ENCODE peak calls at places on chromosomes 4 and X, in four cellular contexts. One of them, this sample, is unnamed.
A peak's percentile ranks its signal among the peaks of the same experiment; 100 is the strongest.

GRCh38 chrX:153514259-153514658 is 3.2 kb upstream of the ATP2B3 start:
- DNase-seq in K562: no peak
- DNase-seq in GM12878: no peak
- DNase-seq in HepG2: no peak
- DNase-seq in this sample: no peak

GRCh38 chr4:101689220-101689619 is 101.3 kb upstream of the BANK1 start:
- DNase-seq in K562: no peak
- DNase-seq in GM12878: no peak
- DNase-seq in HepG2: peak; percentile 17
- DNase-seq in this sample: no peak

GRCh38 chr4:156734965-156735895 is 236.4 kb downstream of the PDGFC start:
- DNase-seq in K562: no peak
- DNase-seq in GM12878: no peak
- DNase-seq in HepG2: no peak
- DNase-seq in this sample: no peak

GRCh38 chr4:106312377-106312776 is 3.6 kb downstream of the TBCK start:
- DNase-seq in K562: no peak
- DNase-seq in GM12878: no peak
- DNase-seq in HepG2: no peak
- DNase-seq in this sample: no peak

GRCh38 chrX:109818921-109819320 is 85.9 kb upstream of the ACSL4 start:
- DNase-seq in K562: no peak
- DNase-seq in GM12878: no peak
- DNase-seq in HepG2: no peak
- DNase-seq in this sample: no peak

GRCh38 chr4:15781427-15782095 is 3.4 kb downstream of the CD38 start:
- DNase-seq in K562: no peak
- DNase-seq in GM12878: peak; percentile 68
- DNase-seq in HepG2: no peak
- DNase-seq in this sample: no peak

GRCh38 chrX:139931646-139932076 is 1.2 kb downstream of the ATP11C start:
- DNase-seq in K562: no peak
- DNase-seq in GM12878: no peak
- DNase-seq in HepG2: no peak
- DNase-seq in this sample: peak; percentile 41

GRCh38 chr4:115374621-115375020 is 261.2 kb upstream of the NDST4 start:
- DNase-seq in K562: no peak
- DNase-seq in GM12878: no peak
- DNase-seq in HepG2: no peak
- DNase-seq in this sample: no peak

GRCh38 chr4:144509088-144509854 is 136.7 kb upstream of the HHIP start:
- DNase-seq in K562: no peak
- DNase-seq in GM12878: no peak
- DNase-seq in HepG2: no peak
- DNase-seq in this sample: peak; percentile 1

GRCh38 chr4:85084371-85085170 is 118.1 kb upstream of the WDFY3 start:
- DNase-seq in K562: peak; percentile 69
- DNase-seq in GM12878: no peak
- DNase-seq in HepG2: peak; percentile 60
- DNase-seq in this sample: peak; percentile 20

GRCh38 chr4:139085141-139085540 is 69.6 kb downstream of the NOCT start:
- DNase-seq in K562: peak; percentile 16
- DNase-seq in GM12878: no peak
- DNase-seq in HepG2: peak; percentile 11
- DNase-seq in this sample: no peak

GRCh38 chr4:112245383-112245782 is 13.8 kb downstream of the AP1AR start:
- DNase-seq in K562: no peak
- DNase-seq in GM12878: no peak
- DNase-seq in HepG2: no peak
- DNase-seq in this sample: no peak

GRCh38 chr4:76250962-76251361 is 559 bp upstream of the FAM47E start:
- DNase-seq in K562: no peak
- DNase-seq in GM12878: no peak
- DNase-seq in HepG2: no peak
- DNase-seq in this sample: peak; percentile 21

GRCh38 chrX:151871244-151871643 is 41.4 kb upstream of the MAGEA4 start:
- DNase-seq in K562: no peak
- DNase-seq in GM12878: no peak
- DNase-seq in HepG2: peak; percentile 0
- DNase-seq in this sample: no peak

GRCh38 chr4:40507977-40508376 is 121.7 kb downstream of the RBM47 start:
- DNase-seq in K562: no peak
- DNase-seq in GM12878: no peak
- DNase-seq in HepG2: no peak
- DNase-seq in this sample: peak; percentile 14

GRCh38 chrX:131783555-131784338 is 239.4 kb upstream of the STK26 start:
- DNase-seq in K562: no peak
- DNase-seq in GM12878: peak; percentile 90
- DNase-seq in HepG2: no peak
- DNase-seq in this sample: no peak

GRCh38 chr4:72314869-72315268 is 254.2 kb downstream of the ADAMTS3 start:
- DNase-seq in K562: no peak
- DNase-seq in GM12878: no peak
- DNase-seq in HepG2: no peak
- DNase-seq in this sample: no peak

GRCh38 chr4:1777822-1778641 is 15.1 kb upstream of the FGFR3 start:
- DNase-seq in K562: peak; percentile 81
- DNase-seq in GM12878: no peak
- DNase-seq in HepG2: peak; percentile 81
- DNase-seq in this sample: no peak

GRCh38 chrX:77917294-77917933 is 6.9 kb downstream of the ATP7A start:
- DNase-seq in K562: no peak
- DNase-seq in GM12878: no peak
- DNase-seq in HepG2: no peak
- DNase-seq in this sample: no peak

DNA sequence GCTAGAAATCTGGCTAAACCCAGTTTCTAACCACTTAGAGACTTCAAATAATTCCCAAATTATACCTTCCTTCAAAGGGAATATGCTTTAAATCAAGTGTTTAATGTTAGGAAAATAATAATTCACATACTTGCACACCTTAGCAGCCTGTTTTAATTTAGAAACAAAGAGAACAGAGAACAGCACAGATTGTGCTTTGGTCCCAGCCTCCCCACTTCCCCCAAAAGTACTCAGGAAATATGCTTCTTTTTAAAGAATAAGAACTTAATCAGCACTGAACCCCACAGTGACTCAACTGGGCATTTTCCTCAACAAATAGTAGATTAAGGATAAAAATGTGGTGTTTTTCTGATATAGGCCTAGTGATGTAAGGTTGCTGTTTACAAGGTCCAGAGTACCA is 295.8 kb downstream of the GBA3 start:
- DNase-seq in K562: no peak
- DNase-seq in GM12878: no peak
- DNase-seq in HepG2: no peak
- DNase-seq in this sample: no peak
- TF ChIP-seq NFIC in K562: no peak
- TF ChIP-seq NFIC in GM12878: no peak
- TF ChIP-seq NFIC in HepG2: no peak
- TF ChIP-seq NFIC in this sample: no peak

DNA sequence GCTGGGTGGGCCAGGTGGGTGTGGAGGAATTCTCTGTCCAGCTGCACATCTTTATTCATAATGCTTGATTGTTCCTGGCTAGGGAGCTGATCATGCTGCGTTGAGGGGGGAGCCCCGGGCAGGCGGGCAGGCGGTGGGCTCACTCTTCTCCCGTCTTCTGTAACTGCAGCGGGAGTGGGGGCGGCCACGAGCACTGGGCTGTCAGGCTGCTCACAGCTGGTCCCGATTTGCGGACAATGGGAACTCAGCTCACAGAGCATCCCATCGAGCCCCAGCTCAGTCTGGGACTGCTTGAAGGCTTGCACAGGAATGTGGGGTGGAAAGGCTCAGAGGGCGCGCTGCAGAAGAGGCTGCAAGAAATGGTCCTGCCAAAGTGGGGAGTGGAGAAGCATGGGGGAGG is 63.8 kb downstream of the EFNB1 start:
- DNase-seq in K562: no peak
- DNase-seq in GM12878: no peak
- DNase-seq in HepG2: no peak
- DNase-seq in this sample: no peak
- TF ChIP-seq MXI1 in K562: no peak
- TF ChIP-seq MXI1 in GM12878: no peak
- TF ChIP-seq MXI1 in HepG2: no peak
- TF ChIP-seq MXI1 in this sample: no peak

DNA sequence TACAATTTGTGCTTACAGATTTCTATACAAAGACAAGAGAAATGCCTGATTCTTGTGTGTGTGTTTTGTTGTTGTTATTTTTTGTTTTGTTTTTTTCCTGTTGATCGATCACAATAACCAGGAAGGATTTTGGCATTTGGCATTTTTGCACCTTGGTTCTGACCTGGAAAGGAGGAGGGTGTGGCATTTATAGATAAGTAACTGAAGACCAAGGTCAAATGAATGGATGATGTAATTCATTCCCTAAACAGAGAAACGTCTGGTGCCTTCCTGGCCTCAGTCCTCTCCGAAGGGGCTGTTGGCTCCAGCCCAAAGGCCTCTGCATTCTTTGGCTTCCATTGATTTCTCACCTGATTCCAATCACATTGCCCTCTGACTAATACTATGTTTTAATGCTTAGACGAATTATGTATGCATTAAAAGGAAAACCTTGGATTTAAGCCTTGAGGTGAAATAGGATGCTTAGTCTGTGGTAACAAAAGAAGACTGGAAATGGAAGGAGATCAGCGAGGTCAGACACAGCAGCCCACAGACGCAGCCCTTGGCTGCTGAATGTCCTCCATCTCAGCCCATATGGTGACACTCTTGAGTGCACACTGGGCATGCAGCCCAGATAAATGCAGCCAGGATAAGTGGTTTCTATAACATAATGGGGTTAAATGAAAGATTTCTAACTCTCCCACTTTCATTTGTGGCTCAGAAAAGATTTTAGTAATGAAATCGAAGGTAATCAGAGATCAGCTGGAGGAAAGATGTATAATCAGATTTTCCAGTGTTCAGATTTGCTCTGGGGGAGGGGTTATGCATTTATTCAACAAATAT is 60.5 kb upstream of the TRIM2 start:
- DNase-seq in K562: peak; percentile 17
- DNase-seq in GM12878: no peak
- DNase-seq in HepG2: no peak
- DNase-seq in this sample: peak; percentile 82
- TF ChIP-seq NFIC in K562: peak; percentile 55
- TF ChIP-seq NFIC in GM12878: no peak
- TF ChIP-seq NFIC in HepG2: no peak
- TF ChIP-seq NFIC in this sample: peak; percentile 88

GRCh38 chr4:8409271-8410065 is 31.1 kb downstream of the ACOX3 start:
- DNase-seq in K562: peak; percentile 82
- DNase-seq in GM12878: no peak
- DNase-seq in HepG2: no peak
- DNase-seq in this sample: peak; percentile 52
- TF ChIP-seq MXI1 in K562: no peak
- TF ChIP-seq MXI1 in GM12878: no peak
- TF ChIP-seq MXI1 in HepG2: no peak
- TF ChIP-seq MXI1 in this sample: no peak

GRCh38 chr4:8235224-8235623 is 34.3 kb upstream of the HTRA3 start:
- DNase-seq in K562: no peak
- DNase-seq in GM12878: no peak
- DNase-seq in HepG2: no peak
- DNase-seq in this sample: no peak

GRCh38 chr4:8235686-8236085 is 33.9 kb upstream of the HTRA3 start:
- DNase-seq in K562: no peak
- DNase-seq in GM12878: no peak
- DNase-seq in HepG2: no peak
- DNase-seq in this sample: no peak

GRCh38 chr4:8231551-8232049 is 32.5 kb downstream of the SH3TC1 start:
- DNase-seq in K562: no peak
- DNase-seq in GM12878: no peak
- DNase-seq in HepG2: no peak
- DNase-seq in this sample: no peak

GRCh38 chr4:8232748-8233147 is 33.7 kb downstream of the SH3TC1 start:
- DNase-seq in K562: no peak
- DNase-seq in GM12878: no peak
- DNase-seq in HepG2: no peak
- DNase-seq in this sample: no peak

DNA sequence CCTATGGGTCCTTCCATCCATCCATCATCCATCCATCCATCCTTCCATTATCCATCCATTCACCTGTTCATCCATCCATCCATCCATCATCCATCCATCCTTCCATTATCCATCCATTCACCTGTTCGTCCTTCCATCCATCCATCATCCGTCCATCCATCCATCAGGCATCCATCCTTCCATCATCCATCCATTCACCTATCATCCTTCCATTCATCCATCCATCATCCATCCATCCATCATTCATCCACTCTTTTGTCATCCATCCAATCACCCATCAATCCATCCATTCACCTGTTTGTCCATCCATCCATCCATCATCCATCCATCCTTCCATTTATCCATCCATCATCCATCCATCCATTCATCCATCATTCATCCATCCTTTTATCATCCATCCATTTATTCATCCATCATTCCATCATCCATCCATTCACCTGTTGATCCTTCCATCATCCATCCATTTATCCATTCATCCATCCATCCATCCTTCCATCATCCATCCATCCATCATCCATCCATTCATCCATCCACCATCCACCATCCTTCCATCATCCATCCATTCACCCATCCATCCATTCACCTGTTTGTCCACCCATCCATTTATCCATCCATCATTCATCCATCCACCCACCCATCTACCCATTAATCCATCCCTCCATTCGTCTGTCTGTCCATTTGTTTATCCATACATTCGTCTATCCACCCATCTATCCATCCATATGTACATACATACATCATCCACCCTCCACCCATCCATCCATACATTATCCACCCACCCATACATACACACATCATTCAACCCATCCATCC is 34.8 kb downstream of the SH3TC1 start:
- DNase-seq in K562: no peak
- DNase-seq in GM12878: no peak
- DNase-seq in HepG2: no peak
- DNase-seq in this sample: no peak
- TF ChIP-seq NFIC in K562: no peak
- TF ChIP-seq NFIC in GM12878: no peak
- TF ChIP-seq NFIC in HepG2: no peak
- TF ChIP-seq NFIC in this sample: no peak

GRCh38 chr4:83454626-83455025 is 997 bp downstream of the HELQ start:
- DNase-seq in K562: peak; percentile 39
- DNase-seq in GM12878: no peak
- DNase-seq in HepG2: no peak
- DNase-seq in this sample: no peak
- TF ChIP-seq MXI1 in K562: no peak
- TF ChIP-seq MXI1 in GM12878: no peak
- TF ChIP-seq MXI1 in HepG2: no peak
- TF ChIP-seq MXI1 in this sample: no peak